ENCODE peak calls at places on chromosomes 7 and 10, in nine cellular contexts. A, V, S, Q, Y, F, M, P and O are unnamed samples.

GRCh38 chr7:816751-817671 is 15.3 kb upstream of the SUN1 start:
- DNase-seq in F (peak; percentile 27), S (no peak), V (peak; percentile 46), A (peak; percentile 57), Y (no peak), M (peak; percentile 29), P (no peak), Q (no peak), O (no peak)

GRCh38 chr7:408651-409343 is 110.8 kb downstream of the PDGFA start:
- DNase-seq in M (no peak), V (no peak), Q (no peak), Y (no peak), F (no peak), S (no peak), P (no peak), A (no peak), O (peak; percentile 10)

GRCh38 chr10:953836-954235 is 22.3 kb upstream of the LARP4B start:
- DNase-seq in A (no peak), V (no peak), P (no peak), Y (no peak), S (no peak), F (no peak), Q (no peak), M (no peak), O (no peak)

GRCh38 chr10:129697463-129698247 is 230.6 kb downstream of the MGMT start:
- DNase-seq in P (no peak), Q (no peak), S (no peak), M (no peak), A (no peak), Y (no peak), F (no peak), V (no peak), O (no peak)

GRCh38 chr7:78213402-78213801 is 414.8 kb downstream of the PHTF2 start:
- DNase-seq in M (no peak), Q (no peak), Y (no peak), F (no peak), S (no peak), A (no peak), P (no peak), V (no peak), O (no peak)

GRCh38 chr10:182441-183201 is 47.4 kb downstream of the ZMYND11 start:
- DNase-seq in Q (no peak), F (no peak), A (no peak), V (no peak), S (no peak), P (no peak), Y (no peak), M (peak; percentile 60), O (no peak)

GRCh38 chr7:106283831-106284515 is 810 bp downstream of the NAMPT start:
- DNase-seq in S (peak; percentile 60), A (peak; percentile 66), Q (peak; percentile 37), Y (no peak), F (peak; percentile 29), P (peak; percentile 42), M (peak; percentile 28), V (peak; percentile 47), O (peak; percentile 65)

GRCh38 chr7:157701395-157701794 is 364.6 kb downstream of the DNAJB6 start:
- DNase-seq in M (no peak), Q (no peak), P (no peak), Y (no peak), S (no peak), A (no peak), F (no peak), V (no peak), O (no peak)

GRCh38 chr10:103758294-103758681 is 97.1 kb downstream of the SH3PXD2A start:
- DNase-seq in S (no peak), V (no peak), A (no peak), M (peak; percentile 70), Q (no peak), Y (no peak), F (no peak), P (no peak), O (no peak)

GRCh38 chr7:48803250-48803649 is 121.1 kb upstream of the CDC14C start:
- DNase-seq in Y (no peak), F (no peak), M (no peak), P (no peak), A (no peak), V (no peak), S (no peak), Q (no peak), O (no peak)

DNA sequence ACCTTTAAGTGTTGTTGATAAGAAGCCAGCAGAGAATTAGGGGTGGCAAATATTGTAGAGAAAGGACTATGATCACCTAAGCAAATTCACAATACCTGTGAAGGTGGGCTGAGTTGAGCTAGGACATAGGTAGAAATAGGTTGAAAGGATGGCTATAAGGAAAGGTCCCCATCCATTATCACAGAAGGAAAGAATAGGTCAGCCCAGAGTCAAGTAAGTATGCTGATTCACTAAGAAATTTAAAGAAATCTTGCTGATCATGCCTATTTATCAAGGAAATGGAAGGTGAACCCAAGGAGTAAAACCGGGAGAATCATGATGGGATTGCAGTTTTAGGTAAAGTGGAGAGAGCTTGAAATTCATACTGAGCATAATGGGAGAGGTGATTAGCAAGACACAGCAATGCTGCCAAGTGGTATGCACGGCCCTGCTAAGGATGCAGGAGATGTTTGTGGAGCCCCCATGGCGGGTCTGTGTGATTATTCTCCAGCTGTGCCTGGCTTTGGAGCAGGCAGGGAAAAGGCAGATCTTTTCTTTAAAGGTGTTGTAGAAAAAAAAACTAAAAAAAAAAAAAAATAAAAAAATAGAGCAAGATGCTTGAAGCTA is 399.4 kb downstream of the PLXDC2 start:
- DNase-seq in Q (no peak), Y (no peak), F (no peak), M (no peak), V (no peak), S (no peak), A (no peak), P (no peak), O (no peak)
- H3K4me3 ChIP-seq in Q (no peak overlapping the region), Y (no peak overlapping the region), F (no peak overlapping the region), M (no peak overlapping the region), V (no peak overlapping the region), S (no peak overlapping the region), A (no peak overlapping the region), P (no peak overlapping the region), O (no peak overlapping the region)

DNA sequence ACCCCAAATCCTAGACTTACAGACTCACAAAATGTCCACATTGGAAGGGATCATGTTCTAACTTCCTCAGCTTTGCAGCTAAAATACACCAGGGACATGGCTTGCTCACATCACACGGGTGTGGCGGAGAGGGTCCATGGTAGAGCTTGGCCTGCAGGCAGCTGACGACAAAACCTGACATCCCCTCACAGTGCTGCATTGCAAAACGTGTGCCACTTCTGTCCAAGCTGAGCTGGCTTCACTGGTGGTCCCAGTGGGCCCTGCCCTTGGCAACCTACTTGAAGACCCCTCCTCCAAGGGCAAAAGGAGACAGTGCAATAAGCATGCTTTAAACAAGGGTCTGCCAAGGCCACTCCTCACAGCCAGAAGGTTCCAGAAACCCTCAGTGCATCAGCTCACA is 21.9 kb downstream of the ANXA11 start:
- DNase-seq in Y (no peak), M (no peak), Q (no peak), S (no peak), P (no peak), F (no peak), V (no peak), A (no peak), O (no peak)
- H3K4me1 ChIP-seq in Y (peaks cover 27% of the 10 kb centered on the region), M (no peaks in the 10 kb centered on the region), Q (no peaks in the 10 kb centered on the region), S (peaks cover 16% of the 10 kb centered on the region), P (peaks cover 71% of the 10 kb centered on the region), F (no peaks in the 10 kb centered on the region), V (peaks cover 40% of the 10 kb centered on the region), A (peaks cover 8% of the 10 kb centered on the region), O (peaks cover 95% of the 10 kb centered on the region)

GRCh38 chr10:127463548-127463947 is 85.6 kb upstream of the NPS start:
- DNase-seq in M (no peak), A (no peak), S (no peak), Y (no peak), Q (no peak), P (no peak), V (no peak), F (no peak), O (no peak)

GRCh38 chr10:127458171-127458810 is 90.8 kb upstream of the NPS start:
- DNase-seq in F (no peak), Q (no peak), V (no peak), A (no peak), P (no peak), Y (no peak), S (no peak), M (no peak), O (no peak)

GRCh38 chr10:127464561-127464960 is 84.5 kb upstream of the NPS start:
- DNase-seq in P (no peak), Y (no peak), F (no peak), S (no peak), A (no peak), M (no peak), V (no peak), Q (no peak), O (no peak)

GRCh38 chr10:127458829-127459228 is 90.3 kb upstream of the NPS start:
- DNase-seq in V (no peak), M (no peak), P (no peak), A (no peak), Y (no peak), F (no peak), S (no peak), Q (no peak), O (no peak)

DNA sequence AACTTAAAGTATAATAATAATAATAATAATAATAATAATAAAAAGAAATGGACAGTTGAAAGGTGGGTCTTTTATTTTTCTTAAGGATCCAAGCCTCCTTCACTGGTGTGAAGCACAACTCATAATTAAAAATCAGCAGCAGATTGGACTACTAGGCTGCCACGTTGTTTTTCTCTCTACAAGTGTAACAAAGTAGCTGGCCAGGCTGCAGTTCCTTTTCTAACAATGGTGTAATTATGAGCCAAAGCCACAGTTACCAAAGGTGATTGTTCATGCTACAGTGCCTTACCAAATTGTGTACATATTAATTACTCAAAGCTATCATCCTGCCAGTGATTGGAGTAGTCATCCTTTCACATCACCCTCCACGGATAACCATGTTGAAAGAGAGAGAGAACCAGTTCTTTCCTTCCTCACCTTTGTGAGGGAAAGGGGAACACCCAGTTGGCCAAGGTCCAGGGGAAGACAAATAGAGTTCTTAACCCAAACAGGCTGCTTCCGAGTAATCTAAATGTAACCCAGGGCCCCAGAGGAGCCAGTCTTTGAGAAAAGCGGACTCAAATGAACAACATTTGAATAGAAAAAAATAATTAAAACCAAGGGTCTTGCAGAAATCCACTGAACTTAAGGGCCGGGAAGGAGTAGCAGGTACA is 86.3 kb upstream of the NPS start:
- DNase-seq in V (no peak), M (no peak), Y (no peak), F (no peak), P (no peak), S (no peak), Q (no peak), A (peak; percentile 29), O (no peak)
- TF ChIP-seq CTCF in V (no peak), M (no peak), Y (no peak), F (no peak), P (no peak), S (no peak), Q (no peak), A (no peak), O (no peak)

DNA sequence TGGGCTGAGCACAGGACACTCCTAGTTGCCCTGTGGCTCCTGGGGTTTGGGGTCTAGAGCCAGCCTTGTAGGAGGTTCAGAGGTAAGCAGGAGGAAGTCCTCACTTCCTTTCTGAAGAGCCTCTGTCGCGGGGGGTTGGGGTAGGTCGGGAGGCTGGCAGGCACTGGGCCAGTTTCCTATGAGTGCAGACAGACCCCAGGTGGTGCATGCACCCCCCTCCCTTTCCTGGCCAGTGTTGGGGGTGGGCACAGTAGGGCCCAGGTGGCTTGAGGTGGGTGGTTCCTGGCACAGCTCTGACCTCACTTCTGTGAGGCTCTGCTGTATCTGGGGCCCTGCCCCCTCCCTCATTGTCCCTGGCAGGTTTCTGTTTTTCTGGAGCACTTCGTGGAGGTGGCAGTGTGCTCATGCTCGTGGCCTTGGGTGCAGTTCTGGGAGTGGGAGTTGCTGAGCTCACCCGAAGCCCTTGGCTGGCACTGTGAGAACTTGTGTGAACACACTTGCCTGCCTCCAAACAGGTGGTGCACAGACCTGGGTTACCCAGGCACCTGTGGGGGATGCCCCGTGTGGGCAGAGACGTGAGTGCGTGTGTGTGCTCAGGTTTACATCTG is 1.8 kb downstream of the PALD1 start:
- DNase-seq in V (peak; percentile 86), P (no peak), M (no peak), Y (no peak), S (no peak), A (no peak), F (no peak), Q (no peak), O (no peak)
- H3K4me3 ChIP-seq in V (peak overlapping the region; percentile 95), P (no peak overlapping the region), M (no peak overlapping the region), Y (no peak overlapping the region), S (no peak overlapping the region), A (peak overlapping the region; percentile 5), F (no peak overlapping the region), Q (no peak overlapping the region), O (peak overlapping the region; percentile 66)